ENCODE peak calls at places on chromosomes 11 and 22, in five cellular contexts. One of them, this sample, is unnamed.

GRCh38 chr11:2699531-2700414 is at the start of gene KCNQ1OT1:
- DNase-seq in NCI-H1092: peak; percentile 92
- DNase-seq in GM18507: peak; percentile 87
- DNase-seq in cerebellum: peak; percentile 91
- DNase-seq in LoVo: peak; percentile 88
- DNase-seq in this sample: peak; percentile 88

GRCh38 chr22:47063071-47063509 is 300.6 kb downstream of the TBC1D22A start:
- DNase-seq in NCI-H1092: no peak
- DNase-seq in cerebellum: no peak
- DNase-seq in GM18507: no peak
- DNase-seq in LoVo: no peak
- DNase-seq in this sample: no peak

GRCh38 chr11:68345776-68346728 is 33.7 kb downstream of the LRP5 start:
- DNase-seq in GM18507: no peak
- DNase-seq in LoVo: no peak
- DNase-seq in NCI-H1092: no peak
- DNase-seq in cerebellum: no peak
- DNase-seq in this sample: no peak

GRCh38 chr22:30324008-30324730 is 2.6 kb downstream of the TBC1D10A start:
- DNase-seq in LoVo: no peak
- DNase-seq in cerebellum: no peak
- DNase-seq in GM18507: no peak
- DNase-seq in NCI-H1092: no peak
- DNase-seq in this sample: no peak

GRCh38 chr22:23302171-23303002 is 122.1 kb downstream of the BCR start:
- DNase-seq in NCI-H1092: no peak
- DNase-seq in cerebellum: peak; percentile 1
- DNase-seq in LoVo: no peak
- DNase-seq in GM18507: no peak
- DNase-seq in this sample: no peak

GRCh38 chr11:93468286-93468685 is 74.9 kb downstream of the SMCO4 start:
- DNase-seq in GM18507: no peak
- DNase-seq in cerebellum: no peak
- DNase-seq in LoVo: no peak
- DNase-seq in NCI-H1092: no peak
- DNase-seq in this sample: no peak

GRCh38 chr11:69510471-69511357 is 29.3 kb downstream of the LINC01488 start:
- DNase-seq in NCI-H1092: no peak
- DNase-seq in LoVo: peak; percentile 82
- DNase-seq in cerebellum: no peak
- DNase-seq in GM18507: no peak
- DNase-seq in this sample: no peak

GRCh38 chr11:86938900-86939880 is 16.0 kb downstream of the FZD4 start:
- DNase-seq in GM18507: no peak
- DNase-seq in NCI-H1092: peak; percentile 61
- DNase-seq in LoVo: peak; percentile 49
- DNase-seq in cerebellum: peak; percentile 49
- DNase-seq in this sample: peak; percentile 41

GRCh38 chr11:124835918-124836317 is 29.3 kb upstream of the ROBO3 start:
- DNase-seq in cerebellum: no peak
- DNase-seq in GM18507: no peak
- DNase-seq in LoVo: no peak
- DNase-seq in NCI-H1092: no peak
- DNase-seq in this sample: no peak

GRCh38 chr11:134412508-134413333 is 679 bp upstream of the B3GAT1 start:
- DNase-seq in NCI-H1092: peak; percentile 46
- DNase-seq in LoVo: no peak
- DNase-seq in GM18507: no peak
- DNase-seq in cerebellum: peak; percentile 42
- DNase-seq in this sample: no peak

GRCh38 chr22:29204617-29205183 is 996 bp upstream of the EMID1 start:
- DNase-seq in GM18507: no peak
- DNase-seq in LoVo: no peak
- DNase-seq in cerebellum: no peak
- DNase-seq in NCI-H1092: no peak
- DNase-seq in this sample: no peak

GRCh38 chr11:115348404-115348803 is 155.8 kb downstream of the CADM1 start:
- DNase-seq in cerebellum: no peak
- DNase-seq in LoVo: no peak
- DNase-seq in NCI-H1092: no peak
- DNase-seq in GM18507: no peak
- DNase-seq in this sample: no peak

GRCh38 chr11:32420937-32421532 is 14.3 kb downstream of the WT1 start:
- DNase-seq in NCI-H1092: no peak
- DNase-seq in cerebellum: no peak
- DNase-seq in GM18507: peak; percentile 26
- DNase-seq in LoVo: no peak
- DNase-seq in this sample: peak; percentile 83

GRCh38 chr11:64026575-64027213 is 9.0 kb upstream of the FLRT1 start:
- DNase-seq in GM18507: no peak
- DNase-seq in NCI-H1092: no peak
- DNase-seq in cerebellum: no peak
- DNase-seq in LoVo: no peak
- DNase-seq in this sample: no peak

GRCh38 chr11:59857444-59858434 is 8.5 kb downstream of the TCN1 start:
- DNase-seq in cerebellum: no peak
- DNase-seq in NCI-H1092: no peak
- DNase-seq in LoVo: peak; percentile 65
- DNase-seq in GM18507: no peak
- DNase-seq in this sample: no peak

GRCh38 chr22:50696799-50697561 is 24.4 kb downstream of the SHANK3 start:
- DNase-seq in NCI-H1092: no peak
- DNase-seq in LoVo: peak; percentile 20
- DNase-seq in GM18507: no peak
- DNase-seq in cerebellum: peak; percentile 80
- DNase-seq in this sample: no peak

GRCh38 chr11:117183724-117184349 is 5.3 kb downstream of the SIDT2 start:
- DNase-seq in LoVo: no peak
- DNase-seq in NCI-H1092: no peak
- DNase-seq in GM18507: no peak
- DNase-seq in cerebellum: no peak
- DNase-seq in this sample: no peak

GRCh38 chr22:20807315-20807752 is 33.4 kb downstream of the SERPIND1 start:
- DNase-seq in NCI-H1092: no peak
- DNase-seq in GM18507: no peak
- DNase-seq in cerebellum: peak; percentile 58
- DNase-seq in LoVo: peak; percentile 31
- DNase-seq in this sample: no peak

GRCh38 chr11:45273509-45273908 is 12.6 kb downstream of the SYT13 start:
- DNase-seq in GM18507: no peak
- DNase-seq in LoVo: no peak
- DNase-seq in cerebellum: no peak
- DNase-seq in NCI-H1092: no peak
- DNase-seq in this sample: no peak

GRCh38 chr11:67642490-67643120 is 3.0 kb upstream of the TBX10 start:
- DNase-seq in GM18507: no peak
- DNase-seq in cerebellum: no peak
- DNase-seq in NCI-H1092: no peak
- DNase-seq in LoVo: no peak
- DNase-seq in this sample: no peak

GRCh38 chr11:69480547-69481392 is 693 bp upstream of the LINC01488 start:
- DNase-seq in LoVo: peak; percentile 9
- DNase-seq in GM18507: no peak
- DNase-seq in NCI-H1092: no peak
- DNase-seq in cerebellum: no peak
- DNase-seq in this sample: no peak

GRCh38 chr11:107752954-107753822 is 41.3 kb upstream of the SLN start:
- DNase-seq in cerebellum: no peak
- DNase-seq in NCI-H1092: no peak
- DNase-seq in GM18507: no peak
- DNase-seq in LoVo: no peak
- DNase-seq in this sample: no peak

GRCh38 chr11:59545179-59546020 is 34.1 kb downstream of the OR4D9 start:
- DNase-seq in NCI-H1092: no peak
- DNase-seq in LoVo: peak; percentile 92
- DNase-seq in GM18507: no peak
- DNase-seq in cerebellum: no peak
- DNase-seq in this sample: no peak

GRCh38 chr11:94948070-94948617 is 25.2 kb downstream of the CWC15 start:
- DNase-seq in LoVo: no peak
- DNase-seq in GM18507: no peak
- DNase-seq in cerebellum: no peak
- DNase-seq in NCI-H1092: no peak
- DNase-seq in this sample: no peak

GRCh38 chr22:28053871-28054621 is 135.0 kb upstream of the PITPNB start:
- DNase-seq in GM18507: no peak
- DNase-seq in NCI-H1092: no peak
- DNase-seq in LoVo: no peak
- DNase-seq in cerebellum: no peak
- DNase-seq in this sample: no peak

GRCh38 chr11:7252683-7253213 is 1.0 kb downstream of the SYT9 start:
- DNase-seq in NCI-H1092: no peak
- DNase-seq in LoVo: no peak
- DNase-seq in GM18507: no peak
- DNase-seq in cerebellum: peak; percentile 24
- DNase-seq in this sample: no peak

GRCh38 chr22:43442386-43443060 is 30.7 kb downstream of the MPPED1 start:
- DNase-seq in LoVo: no peak
- DNase-seq in cerebellum: no peak
- DNase-seq in GM18507: no peak
- DNase-seq in NCI-H1092: no peak
- DNase-seq in this sample: no peak

GRCh38 chr11:61996933-61997332 is 29.5 kb upstream of the FTH1 start:
- DNase-seq in cerebellum: no peak
- DNase-seq in NCI-H1092: no peak
- DNase-seq in LoVo: no peak
- DNase-seq in GM18507: no peak
- DNase-seq in this sample: no peak

This sample was measured in MM.1S.